ENCODE peak calls at places on chromosome X, in ten cellular contexts. E is B cell; U is memory B cell; P is Caco-2; X is activated T-helper 1 cell treated with anti-CD3 and anti-CD28 coated beads, Interleukin-2, amount 50 U/mL, for 16 hours; C is M059J; M is osteocyte; Q is tibial artery; D is AG08395; L is transverse colon. B is an unnamed sample.

GRCh38 chrX:107684956-107685385 is 56.7 kb downstream of the PRPS1 start:
- DNase-seq in E (no peak), U (no peak), P (peak), X (no peak), C (peak), M (no peak), Q (peak), D (no peak), L (peak), B (no peak)

GRCh38 chrX:24902808-24903207 is 113.0 kb downstream of the ARX start:
- DNase-seq in E (no peak), U (no peak), P (no peak), X (no peak), C (peak), M (no peak), Q (no peak), D (peak), L (no peak), B (no peak)

GRCh38 chrX:48468247-48468671 is 1.8 kb downstream of the SLC38A5 start:
- DNase-seq in E (peak), U (no peak), P (no peak), X (no peak), C (no peak), M (no peak), Q (no peak), D (no peak), L (peak), B (peak)

GRCh38 chrX:8803326-8803725 is 2.1 kb upstream of the FAM9A start:
- DNase-seq in E (no peak), U (no peak), P (no peak), X (no peak), C (peak), M (no peak), Q (no peak), D (no peak), L (no peak), B (no peak)

GRCh38 chrX:68826113-68826980 is 2.5 kb upstream of the EFNB1 start:
- DNase-seq in E (no peak), U (no peak), P (no peak), X (no peak), C (no peak), M (peak), Q (no peak), D (no peak), L (no peak), B (no peak)

GRCh38 chrX:47501226-47502071 is 18.4 kb upstream of the ZNF41 start:
- DNase-seq in E (no peak), U (no peak), P (no peak), X (no peak), C (no peak), M (peak), Q (no peak), D (peak), L (no peak), B (no peak)

GRCh38 chrX:111352424-111352823 is 59.6 kb downstream of the DCX start:
- DNase-seq in E (no peak), U (no peak), P (no peak), X (no peak), C (peak), M (no peak), Q (no peak), D (no peak), L (peak), B (no peak)

GRCh38 chrX:72475952-72476668 is 96.5 kb downstream of the HDAC8 start:
- DNase-seq in E (no peak), U (no peak), P (no peak), X (no peak), C (peak), M (no peak), Q (no peak), D (no peak), L (no peak), B (no peak)

GRCh38 chrX:149541521-149542047 is 772 bp downstream of the EOLA1 start:
- DNase-seq in E (no peak), U (no peak), P (no peak), X (no peak), C (no peak), M (no peak), Q (no peak), D (no peak), L (no peak), B (no peak)

GRCh38 chrX:20315140-20315539 is 48.4 kb upstream of the RPS6KA3 start:
- DNase-seq in E (peak), U (no peak), P (no peak), X (no peak), C (no peak), M (no peak), Q (no peak), D (no peak), L (peak), B (peak)

GRCh38 chrX:15242899-15243555 is 26.9 kb downstream of the ASB9 start:
- DNase-seq in E (peak), U (no peak), P (peak), X (no peak), C (peak), M (no peak), Q (no peak), D (peak), L (peak), B (peak)

GRCh38 chrX:22314692-22315091 is 42.0 kb downstream of the CBLL2 start:
- DNase-seq in E (no peak), U (no peak), P (no peak), X (no peak), C (peak), M (no peak), Q (no peak), D (no peak), L (no peak), B (no peak)

GRCh38 chrX:119467842-119468185 is 430 bp upstream of the SLC25A5 start:
- DNase-seq in E (no peak), U (no peak), P (no peak), X (no peak), C (no peak), M (no peak), Q (no peak), D (no peak), L (no peak), B (no peak)

GRCh38 chrX:12162420-12162819 is 24.1 kb downstream of the FRMPD4 start:
- DNase-seq in E (no peak), U (no peak), P (no peak), X (no peak), C (peak), M (no peak), Q (no peak), D (no peak), L (no peak), B (no peak)

GRCh38 chrX:127552571-127552970 is 499.6 kb downstream of the ACTRT1 start:
- DNase-seq in E (no peak), U (no peak), P (no peak), X (no peak), C (no peak), M (no peak), Q (no peak), D (no peak), L (no peak), B (no peak)

GRCh38 chrX:115023139-115023538 is 5.7 kb upstream of the IL13RA2 start:
- DNase-seq in E (no peak), U (no peak), P (no peak), X (no peak), C (peak), M (no peak), Q (no peak), D (peak), L (no peak), B (no peak)

GRCh38 chrX:33324099-33324498 is 112.8 kb upstream of the DMD start:
- DNase-seq in E (no peak), U (no peak), P (no peak), X (no peak), C (no peak), M (no peak), Q (no peak), D (no peak), L (no peak), B (no peak)

GRCh38 chrX:45711231-45711630 is 510.6 kb upstream of the DIPK2B start:
- DNase-seq in E (no peak), U (no peak), P (no peak), X (no peak), C (peak), M (no peak), Q (no peak), D (peak), L (no peak), B (no peak)

GRCh38 chrX:16658284-16658683 is 8.3 kb downstream of the S100G start:
- DNase-seq in E (no peak), U (no peak), P (no peak), X (no peak), C (peak), M (no peak), Q (no peak), D (peak), L (no peak), B (no peak)

GRCh38 chrX:38754102-38754790 is 47.0 kb upstream of the MID1IP1 start:
- DNase-seq in E (peak), U (no peak), P (no peak), X (no peak), C (peak), M (no peak), Q (peak), D (peak), L (no peak), B (no peak)

B was measured in GM18507.